ENCODE peak calls at places on chromosomes 11 and 22, in five cellular contexts. O, U, V, F and Z are unnamed samples.
A peak's percentile ranks its signal among the peaks of the same experiment; 100 is the strongest.

GRCh38 chr11:78961938-78962701 is 387.5 kb upstream of the NARS2 start:
- DNase-seq in O (peak; percentile 56), U (peak; percentile 94), V (no peak), F (no peak), Z (no peak)

GRCh38 chr11:106770489-106771100 is 247.7 kb downstream of the GUCY1A2 start:
- DNase-seq in O (no peak), U (no peak), V (no peak), F (no peak), Z (no peak)

GRCh38 chr22:44842417-44842816 is 90.0 kb downstream of the ARHGAP8 start:
- DNase-seq in O (peak; percentile 17), U (no peak), V (no peak), F (no peak), Z (no peak)

GRCh38 chr22:49582171-49582570 is 245.5 kb downstream of the BRD1 start:
- DNase-seq in O (no peak), U (no peak), V (no peak), F (no peak), Z (no peak)

GRCh38 chr11:78319453-78319955 is 98.1 kb downstream of the GAB2 start:
- DNase-seq in O (no peak), U (no peak), V (no peak), F (no peak), Z (no peak)

GRCh38 chr22:38950527-38951111 is 6.8 kb upstream of the APOBEC3A start:
- DNase-seq in O (peak; percentile 28), U (no peak), V (no peak), F (peak; percentile 38), Z (no peak)

GRCh38 chr22:33076368-33076767 is 18.2 kb upstream of the SYN3 start:
- DNase-seq in O (no peak), U (no peak), V (no peak), F (no peak), Z (no peak)

GRCh38 chr11:2257023-2257700 is 13.2 kb downstream of the ASCL2 start:
- DNase-seq in O (peak; percentile 40), U (peak; percentile 36), V (peak; percentile 85), F (peak; percentile 52), Z (peak; percentile 3)

GRCh38 chr11:9936754-9937153 is 272.9 kb downstream of the SWAP70 start:
- DNase-seq in O (no peak), U (no peak), V (no peak), F (no peak), Z (no peak)

GRCh38 chr11:962743-963142 is 37.1 kb downstream of the AP2A2 start:
- DNase-seq in O (no peak), U (no peak), V (no peak), F (no peak), Z (no peak)

GRCh38 chr11:19817870-19818269 is 105.2 kb downstream of the NAV2 start:
- DNase-seq in O (no peak), U (no peak), V (no peak), F (no peak), Z (no peak)

GRCh38 chr11:367956-368413 is 1.3 kb upstream of the B4GALNT4 start:
- DNase-seq in O (no peak), U (no peak), V (no peak), F (no peak), Z (no peak)

GRCh38 chr22:32622762-32623147 is 148.1 kb downstream of the FBXO7 start:
- DNase-seq in O (no peak), U (no peak), V (no peak), F (no peak), Z (no peak)

GRCh38 chr11:94849836-94850235 is 81.7 kb downstream of the AMOTL1 start:
- DNase-seq in O (no peak), U (no peak), V (no peak), F (no peak), Z (no peak)

GRCh38 chr11:132685174-132685611 is 847.1 kb downstream of the OPCML start:
- DNase-seq in O (no peak), U (no peak), V (no peak), F (no peak), Z (peak; percentile 47)

GRCh38 chr22:47012589-47013365 is 250.3 kb downstream of the TBC1D22A start:
- DNase-seq in O (no peak), U (no peak), V (peak; percentile 45), F (no peak), Z (no peak)

GRCh38 chr22:42277988-42278776 is 7.7 kb upstream of the TCF20 start:
- DNase-seq in O (no peak), U (peak; percentile 71), V (no peak), F (no peak), Z (no peak)

GRCh38 chr11:76962583-76963416 is 71.4 kb upstream of the B3GNT6 start:
- DNase-seq in O (no peak), U (no peak), V (no peak), F (no peak), Z (no peak)

GRCh38 chr11:118230088-118230487 is 5.3 kb upstream of the JAML start:
- DNase-seq in O (no peak), U (no peak), V (no peak), F (no peak), Z (no peak)

GRCh38 chr11:8828580-8829358 is 82.2 kb upstream of the AKIP1 start:
- DNase-seq in O (no peak), U (no peak), V (no peak), F (no peak), Z (no peak)

GRCh38 chr11:8829556-8829955 is 81.4 kb upstream of the AKIP1 start:
- DNase-seq in O (no peak), U (no peak), V (peak; percentile 21), F (no peak), Z (no peak)

GRCh38 chr11:8826901-8827560 is 84.0 kb upstream of the AKIP1 start:
- DNase-seq in O (no peak), U (peak; percentile 53), V (no peak), F (no peak), Z (no peak)

GRCh38 chr11:8826145-8826786 is 84.7 kb upstream of the AKIP1 start:
- DNase-seq in O (no peak), U (peak; percentile 83), V (peak; percentile 43), F (no peak), Z (no peak)

GRCh38 chr11:8828055-8828454 is 82.9 kb upstream of the AKIP1 start:
- DNase-seq in O (no peak), U (peak; percentile 39), V (no peak), F (no peak), Z (no peak)
- H3K27ac ChIP-seq in O (no peak overlapping the region), U (no peak overlapping the region), V (no peak overlapping the region), F (no peak overlapping the region), Z (no peak overlapping the region)

GRCh38 chr11:89421718-89422117 is 69.5 kb downstream of the NOX4 start:
- DNase-seq in O (no peak), U (no peak), V (no peak), F (no peak), Z (no peak)
- H3K27ac ChIP-seq in O (no peak overlapping the region), U (no peak overlapping the region), V (no peak overlapping the region), F (peak overlapping the region; percentile 18), Z (no peak overlapping the region)

GRCh38 chr22:37561209-37562048 is 1.1 kb downstream of the CDC42EP1 start:
- DNase-seq in O (peak; percentile 95), U (peak; percentile 98), V (peak; percentile 96), F (peak; percentile 97), Z (peak; percentile 68)
- H3K27ac ChIP-seq in O (peak overlapping the region; percentile 91), U (no peak overlapping the region), V (peak overlapping the region; percentile 99), F (peak overlapping the region; percentile 99), Z (peak overlapping the region; percentile 90)

GRCh38 chr11:127524618-127525017 is 524.0 kb upstream of the KIRREL3 start:
- DNase-seq in O (no peak), U (no peak), V (no peak), F (no peak), Z (no peak)
- H3K27ac ChIP-seq in O (no peak overlapping the region), U (no peak overlapping the region), V (no peak overlapping the region), F (no peak overlapping the region), Z (no peak overlapping the region)

GRCh38 chr11:12248330-12248729 is 129.0 kb upstream of the PARVA start:
- DNase-seq in O (peak; percentile 82), U (peak; percentile 59), V (no peak), F (peak; percentile 83), Z (no peak)
- H3K27ac ChIP-seq in O (peak overlapping the region; percentile 58), U (no peak overlapping the region), V (peak overlapping the region; percentile 2), F (peak overlapping the region; percentile 77), Z (no peak overlapping the region)